ENCODE peak calls at places on chromosomes 6 and 20, in nine cellular contexts. P is osteoblast, I is endothelial cell, L is breast epithelium, Z is BJ, T is adrenal gland, N is mammary epithelial cell, D is A549, B is right atrium auricular region. M is an unnamed sample.

GRCh38 chr20:54995021-54995420 is 519.6 kb downstream of the DOK5 start:
- DNase-seq in I (no peak), Z (no peak), N (no peak), B (no peak), T (no peak), P (no peak), D (no peak), L (no peak), M (no peak)

GRCh38 chr20:25259788-25260254 is 11.9 kb downstream of the PYGB start:
- DNase-seq in D (no peak), N (no peak), Z (no peak), T (peak; percentile 29), B (peak; percentile 51), P (peak; percentile 68), L (no peak), I (no peak), M (no peak)

GRCh38 chr6:30013296-30013922 is 47.7 kb upstream of the POLR1H start:
- DNase-seq in Z (no peak), B (no peak), I (no peak), T (no peak), L (no peak), D (no peak), N (no peak), P (no peak), M (no peak)

GRCh38 chr6:41009669-41010068 is 29.4 kb downstream of the UNC5CL start:
- DNase-seq in Z (no peak), I (no peak), L (no peak), D (no peak), T (no peak), P (no peak), B (no peak), N (no peak), M (no peak)

GRCh38 chr20:23515250-23515939 is 24.5 kb downstream of the CST8 start:
- DNase-seq in B (no peak), L (no peak), Z (peak; percentile 52), P (no peak), D (no peak), I (no peak), T (no peak), N (no peak), M (peak; percentile 8)

GRCh38 chr6:32204268-32204715 is 11.8 kb upstream of the GPSM3 start:
- DNase-seq in I (no peak), N (no peak), B (no peak), P (peak; percentile 32), L (no peak), D (no peak), Z (no peak), T (no peak), M (no peak)

GRCh38 chr20:13839421-13840092 is 54.7 kb downstream of the NDUFAF5 start:
- DNase-seq in N (peak; percentile 77), T (no peak), Z (peak; percentile 87), D (no peak), I (no peak), L (no peak), P (no peak), B (no peak), M (peak; percentile 16)

GRCh38 chr6:30942338-30943060 is 1.7 kb downstream of the MUCL3 start:
- DNase-seq in N (peak; percentile 66), T (peak; percentile 89), P (peak; percentile 97), Z (peak; percentile 35), I (peak; percentile 64), L (peak; percentile 73), D (peak; percentile 87), B (peak; percentile 65), M (peak; percentile 89)

GRCh38 chr20:63090052-63090451 is 83.3 kb upstream of the BHLHE23 start:
- DNase-seq in B (no peak), I (no peak), N (no peak), Z (no peak), D (no peak), L (no peak), T (no peak), P (peak; percentile 68), M (no peak)

GRCh38 chr20:7031222-7031621 is 263.7 kb downstream of the BMP2 start:
- DNase-seq in N (no peak), T (no peak), P (no peak), D (no peak), L (no peak), I (peak; percentile 14), B (no peak), Z (no peak), M (no peak)

GRCh38 chr6:147170269-147170668 is 33.9 kb upstream of the STXBP5 start:
- DNase-seq in Z (peak; percentile 91), P (peak; percentile 79), T (no peak), D (no peak), I (no peak), B (no peak), N (peak; percentile 78), L (no peak), M (peak; percentile 86)

GRCh38 chr6:142802124-142802523 is 142.9 kb downstream of the HIVEP2 start:
- DNase-seq in P (peak; percentile 57), D (peak; percentile 69), N (peak; percentile 98), I (no peak), T (peak; percentile 68), Z (peak; percentile 92), B (no peak), L (no peak), M (peak; percentile 98)

GRCh38 chr6:14399635-14400034 is 282.1 kb downstream of the CD83 start:
- DNase-seq in Z (no peak), B (no peak), P (no peak), D (no peak), L (no peak), I (no peak), T (no peak), N (no peak), M (no peak)

GRCh38 chr6:14396392-14396791 is 278.8 kb downstream of the CD83 start:
- DNase-seq in I (no peak), B (no peak), P (no peak), N (no peak), Z (no peak), L (no peak), T (no peak), D (no peak), M (no peak)

GRCh38 chr6:14398953-14399352 is 281.4 kb downstream of the CD83 start:
- DNase-seq in B (no peak), P (no peak), N (no peak), L (no peak), I (no peak), T (no peak), D (no peak), Z (no peak), M (no peak)

GRCh38 chr6:14397518-14397901 is 279.9 kb downstream of the CD83 start:
- DNase-seq in L (no peak), P (no peak), N (no peak), B (no peak), I (no peak), D (no peak), Z (no peak), T (no peak), M (no peak)

GRCh38 chr6:14396826-14397517 is 279.4 kb downstream of the CD83 start:
- DNase-seq in T (no peak), I (no peak), P (peak; percentile 76), N (no peak), L (no peak), D (no peak), B (no peak), Z (no peak), M (peak; percentile 40)
- TF ChIP-seq CTCF in T (no peak), I (peak; percentile 31), P (peak; percentile 61), N (peak; percentile 40), L (no peak), D (no peak), B (no peak), Z (peak; percentile 30), M (peak; percentile 17)

GRCh38 chr20:58869662-58870227 is 17.2 kb downstream of the GNAS start:
- DNase-seq in I (no peak), P (no peak), D (no peak), Z (no peak), B (no peak), L (no peak), N (no peak), T (no peak), M (no peak)

GRCh38 chr20:58868795-58869194 is 16.3 kb downstream of the GNAS start:
- DNase-seq in T (no peak), D (no peak), L (no peak), Z (no peak), B (no peak), P (no peak), N (no peak), I (no peak), M (peak; percentile 29)

GRCh38 chr20:58867211-58867610 is 14.7 kb downstream of the GNAS start:
- DNase-seq in P (no peak), T (no peak), D (no peak), L (no peak), N (no peak), B (no peak), Z (no peak), I (no peak), M (no peak)

GRCh38 chr20:58864346-58864745 is 11.8 kb downstream of the GNAS start:
- DNase-seq in I (no peak), P (no peak), B (no peak), T (no peak), Z (no peak), D (no peak), L (no peak), N (no peak), M (no peak)
- TF ChIP-seq CTCF in I (no peak), P (no peak), B (no peak), T (no peak), Z (no peak), D (peak; percentile 40), L (no peak), N (no peak), M (peak; percentile 23)

GRCh38 chr6:135939216-135939610 is 87.7 kb downstream of the PDE7B start:
- DNase-seq in P (no peak), D (no peak), I (no peak), L (no peak), B (no peak), Z (no peak), N (no peak), T (no peak), M (no peak)
- TF ChIP-seq CTCF in P (no peak), D (no peak), I (no peak), L (no peak), B (no peak), Z (no peak), N (no peak), T (no peak), M (no peak)

DNA sequence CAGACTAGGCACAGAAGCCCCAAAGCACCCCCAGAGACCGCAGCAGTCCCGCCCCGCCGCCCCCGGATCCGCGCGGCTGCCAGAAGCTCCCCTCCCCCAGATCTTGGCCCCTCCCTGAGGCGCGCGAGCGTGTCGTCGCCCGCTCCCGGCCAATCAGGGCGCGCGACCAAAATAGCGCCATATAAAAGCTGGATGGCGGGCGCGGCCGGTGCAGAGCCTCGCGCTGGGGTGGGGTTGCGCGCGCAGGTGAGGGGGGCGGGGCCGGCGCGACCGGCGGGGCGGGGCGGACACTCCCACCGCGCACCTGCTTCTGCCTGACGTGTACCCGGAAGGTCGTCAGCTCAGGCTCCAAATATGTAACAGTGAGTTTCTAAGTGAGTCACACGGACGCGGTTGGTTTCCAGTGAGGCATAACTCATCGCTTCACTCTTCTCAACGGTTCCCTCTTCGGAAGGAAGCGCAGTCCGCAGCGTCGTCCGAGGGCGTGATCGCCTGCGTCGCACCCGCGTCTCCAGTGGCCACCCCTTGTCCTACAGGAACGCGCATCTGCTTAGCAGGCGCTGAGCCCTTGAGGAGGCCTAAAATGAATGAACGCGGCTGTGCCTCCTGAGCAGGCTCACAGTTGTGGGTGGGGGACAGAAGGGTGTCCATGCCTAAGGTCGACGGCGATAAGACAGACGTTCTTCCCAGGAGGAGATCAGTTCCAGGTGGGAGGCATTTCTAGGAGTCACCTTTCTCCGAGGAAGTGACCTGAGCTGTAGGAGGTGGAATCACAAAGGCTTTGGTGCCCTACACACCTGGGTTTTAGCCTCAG is 50.6 kb upstream of the EZR start:
- DNase-seq in L (peak; percentile 94), B (peak; percentile 89), D (peak; percentile 97), I (peak; percentile 77), P (peak; percentile 97), T (peak; percentile 96), Z (peak; percentile 76), N (peak; percentile 99), M (peak; percentile 99)
- TF ChIP-seq CTCF in L (peak; percentile 14), B (no peak), D (no peak), I (no peak), P (peak; percentile 11), T (no peak), Z (peak; percentile 20), N (no peak), M (peak; percentile 39)